ENCODE peak calls at places on chromosome 10, in six cellular contexts. I is MM.1S; Y is Ammon's horn; F is natural killer cell; G is activated CD8-positive, alpha-beta memory T cell treated with anti-CD3 and anti-CD28 coated beads, Interleukin-2, amount 50 U/mL, for 48 hours; L is posterior cingulate gyrus. Q is an unnamed sample.

GRCh38 chr10:119653209-119653608 is 2.0 kb downstream of the BAG3 start:
- DNase-seq in I (no peak), Y (no peak), F (no peak), G (no peak), L (no peak), Q (no peak)

GRCh38 chr10:82150123-82150900 is 275.3 kb downstream of the NRG3 start:
- DNase-seq in I (no peak), Y (peak; percentile 41), F (no peak), G (no peak), L (peak; percentile 84), Q (no peak)

GRCh38 chr10:97888641-97889262 is 39.1 kb downstream of the GOLGA7B start:
- DNase-seq in I (no peak), Y (no peak), F (no peak), G (no peak), L (no peak), Q (no peak)

GRCh38 chr10:27330074-27330473 is 89.5 kb upstream of the ACBD5 start:
- DNase-seq in I (no peak), Y (no peak), F (no peak), G (no peak), L (no peak), Q (no peak)

GRCh38 chr10:69902835-69903535 is 101.3 kb downstream of the COL13A1 start:
- DNase-seq in I (no peak), Y (no peak), F (no peak), G (no peak), L (peak; percentile 87), Q (no peak)

GRCh38 chr10:113552014-113552413 is 839 bp upstream of the HABP2 start:
- DNase-seq in I (no peak), Y (no peak), F (no peak), G (no peak), L (no peak), Q (no peak)

GRCh38 chr10:15300145-15300544 is 70.9 kb downstream of the FAM171A1 start:
- DNase-seq in I (no peak), Y (no peak), F (no peak), G (no peak), L (no peak), Q (no peak)

GRCh38 chr10:69973678-69974077 is 79.0 kb upstream of the MACROH2A2 start:
- DNase-seq in I (no peak), Y (no peak), F (no peak), G (no peak), L (no peak), Q (no peak)

GRCh38 chr10:104706886-104707285 is 65.8 kb downstream of the SORCS3 start:
- DNase-seq in I (no peak), Y (no peak), F (no peak), G (no peak), L (no peak), Q (no peak)

GRCh38 chr10:123526356-123527079 is 139.6 kb upstream of the GPR26 start:
- DNase-seq in I (no peak), Y (no peak), F (no peak), G (no peak), L (no peak), Q (no peak)

GRCh38 chr10:119726291-119727261 is 726 bp downstream of the INPP5F start:
- DNase-seq in I (no peak), Y (no peak), F (no peak), G (no peak), L (no peak), Q (no peak)

GRCh38 chr10:131773989-131774343 is 126.8 kb upstream of the PPP2R2D start:
- DNase-seq in I (no peak), Y (no peak), F (no peak), G (no peak), L (peak; percentile 78), Q (no peak)

GRCh38 chr10:49187950-49188761 is at the start of gene TMEM273:
- DNase-seq in I (peak; percentile 59), Y (peak; percentile 95), F (no peak), G (peak; percentile 58), L (peak; percentile 96), Q (no peak)

GRCh38 chr10:61901829-61902447 is 439 bp downstream of the ARID5B start:
- DNase-seq in I (peak; percentile 44), Y (no peak), F (peak; percentile 25), G (no peak), L (no peak), Q (no peak)

GRCh38 chr10:75097666-75098285 is 13.7 kb upstream of the SAMD8 start:
- DNase-seq in I (no peak), Y (no peak), F (no peak), G (no peak), L (no peak), Q (no peak)

GRCh38 chr10:127346604-127347003 is 150.2 kb upstream of the INSYN2A start:
- DNase-seq in I (no peak), Y (no peak), F (no peak), G (no peak), L (no peak), Q (no peak)

GRCh38 chr10:95865814-95866447 is 41.8 kb upstream of the CC2D2B start:
- DNase-seq in I (no peak), Y (no peak), F (no peak), G (no peak), L (peak; percentile 55), Q (no peak)

GRCh38 chr10:101438881-101439391 is 85.0 kb downstream of the BTRC start:
- DNase-seq in I (no peak), Y (no peak), F (no peak), G (no peak), L (no peak), Q (no peak)

GRCh38 chr10:87038786-87039185 is 18.7 kb downstream of the FAM25A start:
- DNase-seq in I (no peak), Y (no peak), F (no peak), G (no peak), L (no peak), Q (no peak)

GRCh38 chr10:58992830-58993460 is 183.5 kb upstream of the PHYHIPL start:
- DNase-seq in I (no peak), Y (no peak), F (no peak), G (no peak), L (no peak), Q (no peak)

GRCh38 chr10:122419016-122419415 is 35.4 kb upstream of the ARMS2 start:
- DNase-seq in I (no peak), Y (no peak), F (no peak), G (no peak), L (no peak), Q (no peak)

GRCh38 chr10:90028312-90028711 is 326.9 kb downstream of the KIF20B start:
- DNase-seq in I (no peak), Y (no peak), F (no peak), G (no peak), L (no peak), Q (no peak)

GRCh38 chr10:7417103-7417623 is 6.3 kb upstream of the SFMBT2 start:
- DNase-seq in I (peak; percentile 67), Y (peak; percentile 67), F (no peak), G (no peak), L (no peak), Q (no peak)

GRCh38 chr10:7592627-7593026 is 74.1 kb downstream of the ITIH5 start:
- DNase-seq in I (no peak), Y (no peak), F (no peak), G (no peak), L (no peak), Q (no peak)

GRCh38 chr10:44724415-44725174 is 186.5 kb upstream of the TMEM72 start:
- DNase-seq in I (no peak), Y (peak; percentile 10), F (no peak), G (no peak), L (no peak), Q (no peak)

GRCh38 chr10:7111089-7111488 is 299.7 kb downstream of the SFMBT2 start:
- DNase-seq in I (no peak), Y (no peak), F (no peak), G (no peak), L (no peak), Q (no peak)

GRCh38 chr10:28181478-28182096 is 121.3 kb downstream of the MPP7 start:
- DNase-seq in I (no peak), Y (no peak), F (no peak), G (no peak), L (no peak), Q (no peak)

GRCh38 chr10:97179731-97180366 is 5.9 kb downstream of the SLIT1 start:
- DNase-seq in I (no peak), Y (peak; percentile 64), F (no peak), G (no peak), L (peak; percentile 93), Q (no peak)

GRCh38 chr10:102517553-102517952 is 13.8 kb downstream of the SUFU start:
- DNase-seq in I (no peak), Y (no peak), F (no peak), G (no peak), L (no peak), Q (no peak)